ENCODE peak calls at places on chromosome 7, in eight cellular contexts. M is HAP-1; F is GM23248; S is left ventricle myocardium inferior; B is left lung; P is CD8-positive, alpha-beta memory T cell; U is psoas muscle; K is cardiac muscle cell. I is an unnamed sample.

GRCh38 chr7:23183279-23184012 is 1.6 kb downstream of the NUP42 start:
- DNase-seq in K (no peak), B (no peak), M (peak), U (no peak), F (peak), S (no peak), P (no peak), I (no peak)

GRCh38 chr7:155380221-155380861 is 77.6 kb upstream of the EN2 start:
- DNase-seq in F (peak), M (peak), P (peak), U (peak), B (peak), K (peak), S (peak), I (peak)

GRCh38 chr7:857661-858060 is 18.7 kb upstream of the GET4 start:
- DNase-seq in U (peak), K (no peak), F (no peak), S (no peak), M (no peak), P (no peak), B (peak), I (no peak)

GRCh38 chr7:101486056-101486763 is 123.5 kb downstream of the COL26A1 start:
- DNase-seq in S (no peak), M (peak), F (peak), B (no peak), K (peak), U (no peak), P (no peak), I (no peak)

GRCh38 chr7:38369816-38370493 is 96.5 kb upstream of the TARP start:
- DNase-seq in K (peak), P (peak), F (peak), U (peak), B (peak), M (peak), S (peak), I (no peak)

GRCh38 chr7:91653257-91653656 is 227.2 kb downstream of the MTERF1 start:
- DNase-seq in U (no peak), K (no peak), M (no peak), F (no peak), S (no peak), P (no peak), B (no peak), I (no peak)

GRCh38 chr7:155464948-155465739 is 7.2 kb downstream of the EN2 start:
- DNase-seq in M (no peak), U (no peak), S (no peak), B (no peak), K (no peak), F (no peak), P (no peak), I (no peak)

GRCh38 chr7:134186022-134186421 is 58.9 kb downstream of the LRGUK start:
- DNase-seq in F (peak), B (no peak), K (no peak), U (no peak), P (no peak), M (no peak), S (no peak), I (no peak)

GRCh38 chr7:87152897-87153641 is 816 bp downstream of the DMTF1 start:
- DNase-seq in U (peak), F (peak), P (peak), K (peak), M (peak), B (peak), S (peak), I (no peak)

GRCh38 chr7:13800694-13801448 is 188.6 kb downstream of the ETV1 start:
- DNase-seq in U (no peak), K (no peak), F (peak), B (no peak), P (peak), S (no peak), M (no peak), I (no peak)

GRCh38 chr7:27952393-27953290 is 212.7 kb downstream of the TAX1BP1 start:
- DNase-seq in U (no peak), P (no peak), S (no peak), M (no peak), K (no peak), F (peak), B (no peak), I (no peak)

GRCh38 chr7:44280993-44281721 is 44.2 kb downstream of the CAMK2B start:
- DNase-seq in P (peak), M (peak), K (no peak), U (peak), S (peak), B (no peak), F (no peak), I (no peak)

GRCh38 chr7:30249986-30250774 is 34.2 kb upstream of the ZNRF2 start:
- DNase-seq in M (no peak), S (no peak), P (no peak), B (no peak), U (no peak), F (no peak), K (no peak), I (no peak)

GRCh38 chr7:89796481-89796880 is 357.8 kb upstream of the STEAP1 start:
- DNase-seq in P (no peak), F (no peak), U (no peak), B (no peak), K (no peak), S (no peak), M (peak), I (no peak)

GRCh38 chr7:144565586-144565985 is 162.1 kb upstream of the NOBOX start:
- DNase-seq in M (peak), P (no peak), B (no peak), S (no peak), U (no peak), F (no peak), K (no peak), I (peak)

GRCh38 chr7:2205036-2205780 is 27.5 kb downstream of the MAD1L1 start:
- DNase-seq in M (no peak), S (no peak), B (no peak), F (no peak), P (peak), K (peak), U (no peak), I (no peak)

GRCh38 chr7:140638311-140638791 is 2.3 kb downstream of the DENND2A start:
- DNase-seq in U (peak), P (no peak), K (no peak), F (peak), B (no peak), S (no peak), M (peak), I (no peak)

GRCh38 chr7:134774076-134774475 is 5.4 kb upstream of the CALD1 start:
- DNase-seq in U (no peak), B (no peak), K (no peak), P (no peak), M (no peak), F (no peak), S (no peak), I (no peak)

GRCh38 chr7:94397721-94398120 is 3.0 kb downstream of the COL1A2 start:
- DNase-seq in U (no peak), M (no peak), F (peak), P (no peak), B (no peak), S (no peak), K (no peak), I (no peak)

DNA sequence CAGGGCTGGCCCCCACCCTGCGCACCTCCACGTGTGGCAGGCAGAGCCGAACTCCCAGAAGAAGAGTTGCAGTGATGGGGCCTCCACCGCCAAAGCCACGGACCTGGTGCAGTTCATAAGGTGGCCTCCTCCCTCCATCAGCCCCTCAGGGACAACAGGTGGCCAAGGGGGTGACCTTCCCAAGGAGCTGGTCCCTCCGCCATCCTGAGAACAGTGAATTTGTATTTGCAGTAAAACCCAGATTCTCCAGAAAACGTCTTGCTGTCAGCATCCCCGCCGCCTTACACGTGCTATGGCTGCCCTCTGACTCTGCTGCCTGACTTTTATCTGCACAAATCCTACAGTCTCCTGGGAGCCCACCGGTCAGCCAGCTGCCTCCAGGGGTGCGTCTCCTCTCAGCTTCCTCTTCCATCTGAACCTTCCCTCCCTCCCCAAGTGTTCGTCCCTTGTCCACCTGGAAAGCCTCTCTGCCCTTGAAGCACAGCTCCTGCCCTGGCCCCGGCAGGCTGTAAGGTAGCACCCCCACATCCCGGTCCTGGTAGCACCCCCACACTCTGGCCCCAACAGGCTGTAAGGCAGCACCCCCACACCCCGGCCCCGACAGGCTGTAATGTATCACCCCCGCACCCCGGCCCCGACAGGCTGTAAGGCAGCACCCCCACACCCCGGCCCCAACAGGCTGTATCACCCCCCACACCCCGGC is 311.8 kb downstream of the PTPRN2 start:
- DNase-seq in P (peak), S (no peak), B (peak), F (no peak), M (no peak), K (no peak), U (peak), I (no peak)
- H3K4me3 ChIP-seq in P (no peak), S (no peak), B (no peak), F (no peak), M (no peak), K (no peak), U (no peak), I (no peak)

GRCh38 chr7:116030626-116031276 is at the start of gene TFEC:
- DNase-seq in P (no peak), S (no peak), B (no peak), F (no peak), U (no peak), K (no peak), M (no peak), I (no peak)
- H3K4me3 ChIP-seq in P (no peak), S (peak), B (peak), F (no peak), U (peak), K (no peak), M (no peak), I (no peak)

GRCh38 chr7:21542891-21543527 is at the start of gene DNAH11:
- DNase-seq in P (no peak), F (peak), S (peak), M (no peak), U (peak), K (peak), B (peak), I (no peak)
- H3K4me3 ChIP-seq in P (no peak), F (peak), S (peak), M (no peak), U (peak), K (peak), B (peak), I (peak)

GRCh38 chr7:100431286-100431735 is 1.7 kb downstream of the MEPCE start:
- DNase-seq in P (peak), M (no peak), U (no peak), F (no peak), B (peak), S (no peak), K (no peak), I (no peak)
- H3K4me3 ChIP-seq in P (no peak), M (no peak), U (peak), F (peak), B (peak), S (peak), K (no peak), I (no peak)

GRCh38 chr7:79452495-79453265 is 787 bp downstream of the MAGI2 start:
- DNase-seq in S (peak), P (no peak), U (peak), K (peak), F (peak), B (peak), M (peak), I (no peak)

GRCh38 chr7:79453266-79453557 is 255 bp downstream of the MAGI2 start:
- DNase-seq in F (no peak), S (no peak), B (no peak), K (no peak), U (no peak), P (no peak), M (no peak), I (no peak)

GRCh38 chr7:79453558-79454324 is at the start of gene MAGI2:
- DNase-seq in B (peak), S (peak), M (peak), U (peak), F (peak), P (no peak), K (peak), I (no peak)

GRCh38 chr7:79454325-79454960 is 976 bp upstream of the MAGI2 start:
- DNase-seq in M (peak), K (peak), B (peak), U (peak), P (no peak), F (peak), S (peak), I (no peak)

GRCh38 chr7:79455173-79455790 is 1.8 kb upstream of the MAGI2 start:
- DNase-seq in F (no peak), K (no peak), B (no peak), U (no peak), M (no peak), S (peak), P (no peak), I (no peak)
- H3K4me3 ChIP-seq in F (peak), K (peak), B (peak), U (peak), M (no peak), S (peak), P (no peak), I (no peak)